ENCODE peak calls at places on chromosomes 16 and 17, in six cellular contexts. W is NCI-H526 treated with DMSO at 0.1 percent for 48 hours, S is cardiac muscle cell, Z is NCI-H2107, X is Kasumi-1, N is T-cell. M is an unnamed sample.

GRCh38 chr17:38751144-38751802 is 1.3 kb upstream of the PSMB3 start:
- DNase-seq in Z (no peak), N (no peak), X (peak; percentile 31), W (no peak), S (no peak), M (no peak)

GRCh38 chr17:19703106-19703775 is 13.1 kb downstream of the SLC47A2 start:
- DNase-seq in Z (no peak), N (no peak), W (no peak), X (no peak), S (peak; percentile 46), M (no peak)

GRCh38 chr16:88298882-88299745 is 83.6 kb upstream of the ZNF469 start:
- DNase-seq in W (no peak), Z (no peak), N (no peak), X (peak; percentile 47), S (no peak), M (no peak)

GRCh38 chr17:37458805-37459204 is 30.9 kb upstream of the DUSP14 start:
- DNase-seq in N (no peak), S (no peak), Z (no peak), W (no peak), X (no peak), M (no peak)

GRCh38 chr16:87160218-87160617 is 157.0 kb downstream of the C16orf95 start:
- DNase-seq in Z (no peak), X (no peak), N (no peak), W (no peak), S (no peak), M (no peak)

GRCh38 chr17:45384047-45384799 is 48.4 kb downstream of the ARHGAP27 start:
- DNase-seq in X (peak; percentile 85), Z (no peak), S (no peak), W (no peak), N (no peak), M (no peak)

GRCh38 chr17:70855401-70856054 is 686.2 kb downstream of the KCNJ2 start:
- DNase-seq in N (no peak), Z (peak; percentile 74), S (peak; percentile 15), W (no peak), X (no peak), M (no peak)

GRCh38 chr17:8126306-8127066 is 2.6 kb upstream of the HES7 start:
- DNase-seq in X (no peak), Z (no peak), W (peak; percentile 51), N (no peak), S (peak; percentile 81), M (no peak)

GRCh38 chr17:17823433-17824118 is 13.2 kb downstream of the SREBF1 start:
- DNase-seq in N (peak; percentile 67), W (peak; percentile 57), S (peak; percentile 96), Z (peak; percentile 82), X (peak; percentile 15), M (no peak)

GRCh38 chr16:20740901-20741491 is 622 bp downstream of the THUMPD1 start:
- DNase-seq in N (peak; percentile 83), W (peak; percentile 51), X (peak; percentile 43), S (peak; percentile 87), Z (peak; percentile 55), M (no peak)

GRCh38 chr17:77256710-77257109 is 115.9 kb downstream of the SEC14L1 start:
- DNase-seq in Z (no peak), S (no peak), N (no peak), W (no peak), X (no peak), M (no peak)

GRCh38 chr16:11534262-11534661 is 52.5 kb downstream of the LITAF start:
- DNase-seq in S (no peak), W (no peak), Z (no peak), X (no peak), N (no peak), M (no peak)

GRCh38 chr17:67469208-67469980 is 92.3 kb downstream of the PITPNC1 start:
- DNase-seq in S (peak; percentile 54), N (peak; percentile 17), X (peak; percentile 63), W (no peak), Z (no peak), M (no peak)

GRCh38 chr17:29068828-29069227 is 25.9 kb downstream of the PIPOX start:
- DNase-seq in N (no peak), Z (no peak), W (no peak), S (no peak), X (no peak), M (no peak)

GRCh38 chr17:64736804-64737492 is 74.8 kb upstream of the SMURF2 start:
- DNase-seq in S (no peak), Z (no peak), W (no peak), X (peak; percentile 80), N (peak; percentile 8), M (no peak)

GRCh38 chr17:1347681-1348318 is 52.2 kb downstream of the YWHAE start:
- DNase-seq in S (no peak), Z (no peak), W (no peak), X (no peak), N (no peak), M (no peak)

M was measured in NCI-H187 treated with DMSO at 0.1 percent for 48 hours.